ENCODE peak calls at places on chromosome 9, in ten cellular contexts. One of them, this sample, is unnamed.

GRCh38 chr9:72271617-72272478 is 93.2 kb downstream of the ZFAND5 start:
- DNase-seq in gastrocnemius medialis: no peak
- DNase-seq in hepatocyte: peak; percentile 78
- DNase-seq in pancreas: no peak
- DNase-seq in tibial nerve: no peak
- DNase-seq in WERI-Rb-1: peak; percentile 49
- DNase-seq in HepG2: peak; percentile 46
- DNase-seq in heart left ventricle: peak; percentile 30
- DNase-seq in transverse colon: peak; percentile 47
- DNase-seq in fibroblast of lung: peak; percentile 29
- DNase-seq in this sample: peak; percentile 70

GRCh38 chr9:134585746-134586706 is 55.6 kb upstream of the COL5A1 start:
- DNase-seq in heart left ventricle: no peak
- DNase-seq in fibroblast of lung: peak; percentile 85
- DNase-seq in hepatocyte: no peak
- DNase-seq in WERI-Rb-1: peak; percentile 43
- DNase-seq in gastrocnemius medialis: no peak
- DNase-seq in tibial nerve: no peak
- DNase-seq in pancreas: peak; percentile 35
- DNase-seq in transverse colon: no peak
- DNase-seq in HepG2: no peak
- DNase-seq in this sample: no peak

GRCh38 chr9:105911104-105911911 is 217.0 kb downstream of the TMEM38B start:
- DNase-seq in HepG2: peak; percentile 4
- DNase-seq in heart left ventricle: no peak
- DNase-seq in tibial nerve: no peak
- DNase-seq in WERI-Rb-1: no peak
- DNase-seq in transverse colon: no peak
- DNase-seq in hepatocyte: no peak
- DNase-seq in pancreas: no peak
- DNase-seq in gastrocnemius medialis: no peak
- DNase-seq in fibroblast of lung: peak; percentile 40
- DNase-seq in this sample: no peak

GRCh38 chr9:80231847-80232246 is 660.1 kb downstream of the TLE4 start:
- DNase-seq in transverse colon: no peak
- DNase-seq in WERI-Rb-1: no peak
- DNase-seq in hepatocyte: no peak
- DNase-seq in tibial nerve: no peak
- DNase-seq in heart left ventricle: no peak
- DNase-seq in pancreas: no peak
- DNase-seq in gastrocnemius medialis: no peak
- DNase-seq in fibroblast of lung: no peak
- DNase-seq in HepG2: no peak
- DNase-seq in this sample: no peak

GRCh38 chr9:86246752-86247161 is 12.7 kb downstream of the C9orf153 start:
- DNase-seq in HepG2: peak; percentile 61
- DNase-seq in tibial nerve: no peak
- DNase-seq in hepatocyte: no peak
- DNase-seq in transverse colon: no peak
- DNase-seq in gastrocnemius medialis: no peak
- DNase-seq in heart left ventricle: peak; percentile 62
- DNase-seq in fibroblast of lung: no peak
- DNase-seq in pancreas: no peak
- DNase-seq in WERI-Rb-1: no peak
- DNase-seq in this sample: peak; percentile 12

GRCh38 chr9:117121331-117121730 is 293.5 kb downstream of the ASTN2 start:
- DNase-seq in tibial nerve: no peak
- DNase-seq in fibroblast of lung: no peak
- DNase-seq in pancreas: no peak
- DNase-seq in HepG2: no peak
- DNase-seq in transverse colon: no peak
- DNase-seq in hepatocyte: no peak
- DNase-seq in gastrocnemius medialis: no peak
- DNase-seq in heart left ventricle: no peak
- DNase-seq in WERI-Rb-1: no peak
- DNase-seq in this sample: no peak

GRCh38 chr9:88536951-88537742 is 2.2 kb downstream of the NXNL2 start:
- DNase-seq in fibroblast of lung: no peak
- DNase-seq in tibial nerve: no peak
- DNase-seq in WERI-Rb-1: no peak
- DNase-seq in transverse colon: no peak
- DNase-seq in HepG2: no peak
- DNase-seq in hepatocyte: no peak
- DNase-seq in heart left ventricle: no peak
- DNase-seq in pancreas: no peak
- DNase-seq in gastrocnemius medialis: no peak
- DNase-seq in this sample: no peak

GRCh38 chr9:121768416-121769015 is 117.1 kb downstream of the DAB2IP start:
- DNase-seq in pancreas: peak; percentile 31
- DNase-seq in hepatocyte: no peak
- DNase-seq in transverse colon: no peak
- DNase-seq in heart left ventricle: no peak
- DNase-seq in gastrocnemius medialis: no peak
- DNase-seq in HepG2: no peak
- DNase-seq in fibroblast of lung: no peak
- DNase-seq in tibial nerve: no peak
- DNase-seq in WERI-Rb-1: no peak
- DNase-seq in this sample: no peak

GRCh38 chr9:127121628-127122175 is 733 bp downstream of the ANGPTL2 start:
- DNase-seq in fibroblast of lung: peak; percentile 46
- DNase-seq in pancreas: no peak
- DNase-seq in HepG2: no peak
- DNase-seq in gastrocnemius medialis: no peak
- DNase-seq in transverse colon: no peak
- DNase-seq in heart left ventricle: no peak
- DNase-seq in WERI-Rb-1: no peak
- DNase-seq in tibial nerve: no peak
- DNase-seq in hepatocyte: peak; percentile 40
- DNase-seq in this sample: no peak

GRCh38 chr9:93902780-93903655 is 52.1 kb downstream of the BARX1 start:
- DNase-seq in WERI-Rb-1: peak; percentile 89
- DNase-seq in pancreas: no peak
- DNase-seq in fibroblast of lung: no peak
- DNase-seq in hepatocyte: no peak
- DNase-seq in heart left ventricle: peak; percentile 11
- DNase-seq in HepG2: no peak
- DNase-seq in transverse colon: peak; percentile 3
- DNase-seq in tibial nerve: no peak
- DNase-seq in gastrocnemius medialis: peak; percentile 3
- DNase-seq in this sample: no peak

GRCh38 chr9:111016046-111017026 is 21.9 kb downstream of the LPAR1 start:
- DNase-seq in hepatocyte: peak; percentile 32
- DNase-seq in gastrocnemius medialis: no peak
- DNase-seq in fibroblast of lung: peak; percentile 78
- DNase-seq in pancreas: no peak
- DNase-seq in tibial nerve: no peak
- DNase-seq in HepG2: no peak
- DNase-seq in transverse colon: no peak
- DNase-seq in WERI-Rb-1: no peak
- DNase-seq in heart left ventricle: no peak
- DNase-seq in this sample: peak; percentile 76

GRCh38 chr9:37410969-37411785 is 11.3 kb upstream of the GRHPR start:
- DNase-seq in transverse colon: no peak
- DNase-seq in HepG2: peak; percentile 56
- DNase-seq in pancreas: no peak
- DNase-seq in WERI-Rb-1: no peak
- DNase-seq in gastrocnemius medialis: no peak
- DNase-seq in heart left ventricle: no peak
- DNase-seq in tibial nerve: no peak
- DNase-seq in fibroblast of lung: no peak
- DNase-seq in hepatocyte: no peak
- DNase-seq in this sample: peak; percentile 67

GRCh38 chr9:76634356-76635054 is 129.7 kb upstream of the PCA3 start:
- DNase-seq in WERI-Rb-1: no peak
- DNase-seq in fibroblast of lung: peak; percentile 86
- DNase-seq in tibial nerve: no peak
- DNase-seq in gastrocnemius medialis: no peak
- DNase-seq in HepG2: peak; percentile 15
- DNase-seq in pancreas: no peak
- DNase-seq in hepatocyte: peak; percentile 38
- DNase-seq in transverse colon: no peak
- DNase-seq in heart left ventricle: no peak
- DNase-seq in this sample: peak; percentile 86

GRCh38 chr9:14342746-14343145 is 28.8 kb upstream of the NFIB start:
- DNase-seq in fibroblast of lung: no peak
- DNase-seq in gastrocnemius medialis: no peak
- DNase-seq in heart left ventricle: no peak
- DNase-seq in WERI-Rb-1: no peak
- DNase-seq in hepatocyte: no peak
- DNase-seq in tibial nerve: no peak
- DNase-seq in pancreas: no peak
- DNase-seq in HepG2: no peak
- DNase-seq in transverse colon: no peak
- DNase-seq in this sample: no peak
- H3K4me3 ChIP-seq in fibroblast of lung: no peak overlapping the region
- H3K4me3 ChIP-seq in gastrocnemius medialis: no peak overlapping the region
- H3K4me3 ChIP-seq in heart left ventricle: no peak overlapping the region
- H3K4me3 ChIP-seq in WERI-Rb-1: no peak overlapping the region
- H3K4me3 ChIP-seq in hepatocyte: no peak overlapping the region
- H3K4me3 ChIP-seq in tibial nerve: no peak overlapping the region
- H3K4me3 ChIP-seq in pancreas: no peak overlapping the region
- H3K4me3 ChIP-seq in HepG2: no peak overlapping the region
- H3K4me3 ChIP-seq in transverse colon: no peak overlapping the region
- H3K4me3 ChIP-seq in this sample: no peak overlapping the region

DNA sequence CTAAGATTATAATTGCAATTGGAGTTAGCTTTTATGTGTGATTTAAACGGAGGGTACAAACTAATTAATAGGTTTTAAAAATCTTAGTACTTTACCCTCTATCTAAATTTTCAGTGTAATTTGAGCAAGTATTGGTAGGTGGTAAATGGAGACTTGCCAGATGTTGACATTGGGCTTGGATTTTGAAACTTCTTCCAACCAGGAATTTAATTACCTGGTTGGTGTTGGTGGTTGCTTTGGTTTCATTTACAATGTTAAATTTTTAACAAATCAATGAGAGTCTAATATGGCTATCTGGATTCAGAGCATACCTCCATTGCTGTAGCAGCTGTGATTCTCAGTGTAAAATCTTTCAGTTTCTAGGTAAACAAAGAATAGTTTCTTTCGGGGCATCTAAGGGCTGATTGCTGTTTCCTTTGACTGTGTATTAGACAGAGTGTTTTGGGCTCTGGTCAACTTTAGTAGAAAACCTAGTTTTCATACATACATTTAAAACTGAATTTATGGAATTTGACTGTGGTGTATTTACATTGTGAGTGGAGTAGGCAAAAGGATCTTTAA is 1.9 kb downstream of the DAPK1 start:
- DNase-seq in pancreas: no peak
- DNase-seq in transverse colon: no peak
- DNase-seq in HepG2: no peak
- DNase-seq in fibroblast of lung: no peak
- DNase-seq in hepatocyte: no peak
- DNase-seq in heart left ventricle: no peak
- DNase-seq in gastrocnemius medialis: no peak
- DNase-seq in WERI-Rb-1: no peak
- DNase-seq in tibial nerve: no peak
- DNase-seq in this sample: no peak
- H3K36me3 ChIP-seq in pancreas: no peaks in the 10 kb centered on the region
- H3K36me3 ChIP-seq in transverse colon: no peaks in the 10 kb centered on the region
- H3K36me3 ChIP-seq in HepG2: no peaks in the 10 kb centered on the region
- H3K36me3 ChIP-seq in fibroblast of lung: no peaks in the 10 kb centered on the region
- H3K36me3 ChIP-seq in hepatocyte: no peaks in the 10 kb centered on the region
- H3K36me3 ChIP-seq in heart left ventricle: no peaks in the 10 kb centered on the region
- H3K36me3 ChIP-seq in gastrocnemius medialis: no peaks in the 10 kb centered on the region
- H3K36me3 ChIP-seq in WERI-Rb-1: peaks cover 5% of the 10 kb centered on the region
- H3K36me3 ChIP-seq in tibial nerve: no peaks in the 10 kb centered on the region
- H3K36me3 ChIP-seq in this sample: no peaks in the 10 kb centered on the region

GRCh38 chr9:99092643-99093491 is 12.0 kb upstream of the TGFBR1 start:
- DNase-seq in pancreas: no peak
- DNase-seq in fibroblast of lung: no peak
- DNase-seq in HepG2: no peak
- DNase-seq in WERI-Rb-1: no peak
- DNase-seq in transverse colon: no peak
- DNase-seq in heart left ventricle: no peak
- DNase-seq in tibial nerve: no peak
- DNase-seq in gastrocnemius medialis: no peak
- DNase-seq in hepatocyte: no peak
- DNase-seq in this sample: peak; percentile 41
- H3K4me3 ChIP-seq in pancreas: no peak overlapping the region
- H3K4me3 ChIP-seq in fibroblast of lung: no peak overlapping the region
- H3K4me3 ChIP-seq in HepG2: no peak overlapping the region
- H3K4me3 ChIP-seq in WERI-Rb-1: no peak overlapping the region
- H3K4me3 ChIP-seq in transverse colon: no peak overlapping the region
- H3K4me3 ChIP-seq in heart left ventricle: no peak overlapping the region
- H3K4me3 ChIP-seq in tibial nerve: no peak overlapping the region
- H3K4me3 ChIP-seq in gastrocnemius medialis: no peak overlapping the region
- H3K4me3 ChIP-seq in hepatocyte: no peak overlapping the region
- H3K4me3 ChIP-seq in this sample: no peak overlapping the region

GRCh38 chr9:130116346-130116745 is 55.9 kb upstream of the NCS1 start:
- DNase-seq in transverse colon: no peak
- DNase-seq in hepatocyte: no peak
- DNase-seq in tibial nerve: no peak
- DNase-seq in pancreas: no peak
- DNase-seq in fibroblast of lung: no peak
- DNase-seq in gastrocnemius medialis: no peak
- DNase-seq in WERI-Rb-1: no peak
- DNase-seq in HepG2: no peak
- DNase-seq in heart left ventricle: no peak
- DNase-seq in this sample: no peak

GRCh38 chr9:130118841-130119520 is 53.2 kb upstream of the NCS1 start:
- DNase-seq in tibial nerve: no peak
- DNase-seq in fibroblast of lung: peak; percentile 80
- DNase-seq in gastrocnemius medialis: no peak
- DNase-seq in pancreas: no peak
- DNase-seq in transverse colon: no peak
- DNase-seq in heart left ventricle: no peak
- DNase-seq in hepatocyte: no peak
- DNase-seq in HepG2: no peak
- DNase-seq in WERI-Rb-1: peak; percentile 91
- DNase-seq in this sample: peak; percentile 31

GRCh38 chr9:130119521-130120206 is 52.5 kb upstream of the NCS1 start:
- DNase-seq in fibroblast of lung: no peak
- DNase-seq in tibial nerve: no peak
- DNase-seq in pancreas: no peak
- DNase-seq in heart left ventricle: no peak
- DNase-seq in transverse colon: no peak
- DNase-seq in WERI-Rb-1: no peak
- DNase-seq in gastrocnemius medialis: no peak
- DNase-seq in HepG2: no peak
- DNase-seq in hepatocyte: no peak
- DNase-seq in this sample: no peak

GRCh38 chr9:130117816-130118632 is 54.2 kb upstream of the NCS1 start:
- DNase-seq in heart left ventricle: no peak
- DNase-seq in transverse colon: no peak
- DNase-seq in fibroblast of lung: peak; percentile 72
- DNase-seq in tibial nerve: no peak
- DNase-seq in WERI-Rb-1: peak; percentile 88
- DNase-seq in gastrocnemius medialis: peak; percentile 64
- DNase-seq in hepatocyte: no peak
- DNase-seq in HepG2: no peak
- DNase-seq in pancreas: no peak
- DNase-seq in this sample: no peak

DNA sequence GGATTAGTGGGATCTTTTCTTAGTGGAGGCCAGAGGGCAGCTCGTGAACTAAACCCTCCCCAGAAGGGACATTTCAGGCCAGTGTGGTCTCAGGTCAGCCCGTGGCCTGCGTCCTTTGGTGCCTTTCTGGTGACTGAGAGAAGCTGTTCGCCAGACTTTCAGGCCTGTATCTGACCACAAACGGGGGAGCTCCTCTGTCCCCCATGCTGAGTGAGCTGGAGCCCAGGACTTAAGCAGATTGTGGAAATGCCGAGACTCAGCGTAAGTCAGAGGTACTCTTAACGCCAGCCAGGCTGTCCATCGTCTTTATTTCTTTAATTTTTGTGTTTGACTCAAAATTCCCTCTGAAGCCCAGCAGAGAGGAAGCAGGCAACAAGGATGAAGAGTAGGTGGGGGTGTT is 54.8 kb upstream of the NCS1 start:
- DNase-seq in hepatocyte: no peak
- DNase-seq in heart left ventricle: no peak
- DNase-seq in pancreas: no peak
- DNase-seq in transverse colon: no peak
- DNase-seq in fibroblast of lung: no peak
- DNase-seq in tibial nerve: no peak
- DNase-seq in gastrocnemius medialis: no peak
- DNase-seq in WERI-Rb-1: peak; percentile 88
- DNase-seq in HepG2: no peak
- DNase-seq in this sample: no peak
- H3K36me3 ChIP-seq in hepatocyte: no peaks in the 10 kb centered on the region
- H3K36me3 ChIP-seq in heart left ventricle: peaks cover 7% of the 10 kb centered on the region
- H3K36me3 ChIP-seq in pancreas: no peaks in the 10 kb centered on the region
- H3K36me3 ChIP-seq in transverse colon: no peaks in the 10 kb centered on the region
- H3K36me3 ChIP-seq in fibroblast of lung: peaks cover 4% of the 10 kb centered on the region
- H3K36me3 ChIP-seq in tibial nerve: no peaks in the 10 kb centered on the region
- H3K36me3 ChIP-seq in gastrocnemius medialis: peaks cover 13% of the 10 kb centered on the region
- H3K36me3 ChIP-seq in WERI-Rb-1: peaks cover 6% of the 10 kb centered on the region
- H3K36me3 ChIP-seq in HepG2: peaks cover 60% of the 10 kb centered on the region
- H3K36me3 ChIP-seq in this sample: peaks cover 4% of the 10 kb centered on the region